ENCODE peak calls at places on chromosomes 5 and 9, in ten cellular contexts. One of them, this sample, is unnamed.

GRCh38 chr9:15244001-15244441 is 63.0 kb downstream of the TTC39B start:
- DNase-seq in stomach: no peak
- DNase-seq in vagina: no peak
- DNase-seq in transverse colon: no peak
- DNase-seq in prostate gland: peak; percentile 8
- DNase-seq in breast epithelium: no peak
- DNase-seq in GM12878: no peak
- DNase-seq in GM23338: no peak
- DNase-seq in HCT116: no peak
- DNase-seq in HepG2: no peak
- DNase-seq in this sample: no peak

GRCh38 chr9:136726631-136727191 is 14.3 kb downstream of the DIPK1B start:
- DNase-seq in stomach: no peak
- DNase-seq in vagina: no peak
- DNase-seq in transverse colon: no peak
- DNase-seq in prostate gland: no peak
- DNase-seq in breast epithelium: no peak
- DNase-seq in GM12878: peak; percentile 21
- DNase-seq in GM23338: no peak
- DNase-seq in HCT116: no peak
- DNase-seq in HepG2: peak; percentile 67
- DNase-seq in this sample: no peak

GRCh38 chr5:65907138-65907537 is 19.2 kb upstream of the ERBIN start:
- DNase-seq in stomach: no peak
- DNase-seq in vagina: no peak
- DNase-seq in transverse colon: no peak
- DNase-seq in prostate gland: no peak
- DNase-seq in breast epithelium: no peak
- DNase-seq in GM12878: no peak
- DNase-seq in GM23338: no peak
- DNase-seq in HCT116: no peak
- DNase-seq in HepG2: no peak
- DNase-seq in this sample: no peak

GRCh38 chr9:104868687-104869404 is 59.1 kb downstream of the ABCA1 start:
- DNase-seq in stomach: peak; percentile 38
- DNase-seq in vagina: peak; percentile 94
- DNase-seq in transverse colon: peak; percentile 46
- DNase-seq in prostate gland: peak; percentile 25
- DNase-seq in breast epithelium: peak; percentile 47
- DNase-seq in GM12878: no peak
- DNase-seq in GM23338: peak; percentile 91
- DNase-seq in HCT116: no peak
- DNase-seq in HepG2: no peak
- DNase-seq in this sample: peak; percentile 83

GRCh38 chr9:108207611-108208051 is 648.2 kb downstream of the ACTL7B start:
- DNase-seq in stomach: no peak
- DNase-seq in vagina: no peak
- DNase-seq in transverse colon: no peak
- DNase-seq in prostate gland: no peak
- DNase-seq in breast epithelium: no peak
- DNase-seq in GM12878: no peak
- DNase-seq in GM23338: no peak
- DNase-seq in HCT116: no peak
- DNase-seq in HepG2: no peak
- DNase-seq in this sample: no peak

GRCh38 chr5:168681556-168682183 is 102.5 kb upstream of the PANK3 start:
- DNase-seq in stomach: no peak
- DNase-seq in vagina: no peak
- DNase-seq in transverse colon: no peak
- DNase-seq in prostate gland: no peak
- DNase-seq in breast epithelium: no peak
- DNase-seq in GM12878: no peak
- DNase-seq in GM23338: no peak
- DNase-seq in HCT116: no peak
- DNase-seq in HepG2: peak; percentile 16
- DNase-seq in this sample: peak; percentile 83

GRCh38 chr5:40841068-40841805 is at the start of gene CARD6:
- DNase-seq in stomach: no peak
- DNase-seq in vagina: peak; percentile 60
- DNase-seq in transverse colon: no peak
- DNase-seq in prostate gland: no peak
- DNase-seq in breast epithelium: no peak
- DNase-seq in GM12878: no peak
- DNase-seq in GM23338: no peak
- DNase-seq in HCT116: no peak
- DNase-seq in HepG2: no peak
- DNase-seq in this sample: no peak

GRCh38 chr5:95842955-95843544 is 20.5 kb upstream of the GLRX start:
- DNase-seq in stomach: peak; percentile 84
- DNase-seq in vagina: peak; percentile 92
- DNase-seq in transverse colon: peak; percentile 70
- DNase-seq in prostate gland: no peak
- DNase-seq in breast epithelium: peak; percentile 68
- DNase-seq in GM12878: no peak
- DNase-seq in GM23338: peak; percentile 21
- DNase-seq in HCT116: no peak
- DNase-seq in HepG2: peak; percentile 88
- DNase-seq in this sample: peak; percentile 92

GRCh38 chr5:123150089-123150488 is 61.0 kb downstream of the PRDM6 start:
- DNase-seq in stomach: no peak
- DNase-seq in vagina: no peak
- DNase-seq in transverse colon: no peak
- DNase-seq in prostate gland: no peak
- DNase-seq in breast epithelium: no peak
- DNase-seq in GM12878: no peak
- DNase-seq in GM23338: no peak
- DNase-seq in HCT116: no peak
- DNase-seq in HepG2: no peak
- DNase-seq in this sample: no peak

GRCh38 chr9:126745574-126746411 is 59.0 kb upstream of the ZBTB43 start:
- DNase-seq in stomach: no peak
- DNase-seq in vagina: no peak
- DNase-seq in transverse colon: no peak
- DNase-seq in prostate gland: no peak
- DNase-seq in breast epithelium: no peak
- DNase-seq in GM12878: no peak
- DNase-seq in GM23338: no peak
- DNase-seq in HCT116: no peak
- DNase-seq in HepG2: no peak
- DNase-seq in this sample: no peak

GRCh38 chr9:77848897-77849296 is 182.7 kb downstream of the GNAQ start:
- DNase-seq in stomach: no peak
- DNase-seq in vagina: peak; percentile 98
- DNase-seq in transverse colon: peak; percentile 36
- DNase-seq in prostate gland: no peak
- DNase-seq in breast epithelium: peak; percentile 85
- DNase-seq in GM12878: no peak
- DNase-seq in GM23338: no peak
- DNase-seq in HCT116: no peak
- DNase-seq in HepG2: no peak
- DNase-seq in this sample: no peak

GRCh38 chr5:113489299-113489698 is 1.0 kb upstream of the MCC start:
- DNase-seq in stomach: no peak
- DNase-seq in vagina: no peak
- DNase-seq in transverse colon: no peak
- DNase-seq in prostate gland: peak; percentile 71
- DNase-seq in breast epithelium: peak; percentile 82
- DNase-seq in GM12878: no peak
- DNase-seq in GM23338: no peak
- DNase-seq in HCT116: peak; percentile 89
- DNase-seq in HepG2: peak; percentile 57
- DNase-seq in this sample: no peak

GRCh38 chr9:136052991-136053756 is 41.9 kb downstream of the NACC2 start:
- DNase-seq in stomach: no peak
- DNase-seq in vagina: peak; percentile 72
- DNase-seq in transverse colon: no peak
- DNase-seq in prostate gland: no peak
- DNase-seq in breast epithelium: no peak
- DNase-seq in GM12878: no peak
- DNase-seq in GM23338: peak; percentile 45
- DNase-seq in HCT116: no peak
- DNase-seq in HepG2: peak; percentile 14
- DNase-seq in this sample: no peak

GRCh38 chr5:9498541-9499497 is 47.1 kb downstream of the SEMA5A start:
- DNase-seq in stomach: no peak
- DNase-seq in vagina: no peak
- DNase-seq in transverse colon: no peak
- DNase-seq in prostate gland: no peak
- DNase-seq in breast epithelium: no peak
- DNase-seq in GM12878: no peak
- DNase-seq in GM23338: peak; percentile 82
- DNase-seq in HCT116: no peak
- DNase-seq in HepG2: peak; percentile 7
- DNase-seq in this sample: no peak

GRCh38 chr5:25963251-25964008 is 1075.0 kb downstream of the CDH9 start:
- DNase-seq in stomach: no peak
- DNase-seq in vagina: no peak
- DNase-seq in transverse colon: no peak
- DNase-seq in prostate gland: no peak
- DNase-seq in breast epithelium: no peak
- DNase-seq in GM12878: no peak
- DNase-seq in GM23338: no peak
- DNase-seq in HCT116: no peak
- DNase-seq in HepG2: no peak
- DNase-seq in this sample: no peak

GRCh38 chr9:124493218-124493617 is 14.0 kb downstream of the NR5A1 start:
- DNase-seq in stomach: no peak
- DNase-seq in vagina: no peak
- DNase-seq in transverse colon: no peak
- DNase-seq in prostate gland: no peak
- DNase-seq in breast epithelium: no peak
- DNase-seq in GM12878: no peak
- DNase-seq in GM23338: no peak
- DNase-seq in HCT116: no peak
- DNase-seq in HepG2: no peak
- DNase-seq in this sample: no peak

DNA sequence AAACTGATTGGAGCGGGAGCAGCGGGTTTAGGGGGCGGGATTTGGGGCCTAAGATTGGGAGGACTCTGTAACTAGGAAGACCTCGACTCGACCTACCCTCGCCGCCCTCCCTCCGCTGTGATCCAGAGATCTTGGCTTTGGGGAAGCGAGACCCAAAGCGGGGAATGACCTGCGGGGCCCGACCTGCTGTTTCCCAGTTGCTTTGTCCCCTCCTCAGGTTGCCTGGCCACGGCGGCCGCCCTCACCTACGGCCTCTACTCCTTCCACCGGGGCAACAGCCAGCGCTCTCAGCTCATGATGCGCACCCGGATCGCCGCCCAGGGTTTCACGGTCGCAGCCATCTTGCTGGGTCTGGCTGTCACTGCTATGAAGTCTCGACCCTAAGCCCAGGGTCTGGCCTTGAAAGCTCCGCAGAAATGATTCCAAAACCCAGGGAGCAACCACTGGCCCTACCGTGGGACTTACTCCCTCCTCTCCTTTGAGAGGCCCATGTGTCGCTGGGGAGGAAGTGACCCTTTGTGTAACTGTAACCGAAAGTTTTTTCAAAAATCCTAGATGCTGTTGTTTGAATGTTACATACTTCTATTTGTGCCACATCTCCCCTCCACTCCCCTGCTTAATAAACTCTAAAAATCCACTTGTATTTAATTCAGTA is 690 bp downstream of the HIGD2A start:
- DNase-seq in stomach: no peak
- DNase-seq in vagina: no peak
- DNase-seq in transverse colon: no peak
- DNase-seq in prostate gland: no peak
- DNase-seq in breast epithelium: no peak
- DNase-seq in GM12878: no peak
- DNase-seq in GM23338: no peak
- DNase-seq in HCT116: no peak
- DNase-seq in HepG2: no peak
- DNase-seq in this sample: peak; percentile 99
- TF ChIP-seq POLR2AphosphoS5 in stomach: peak; percentile 64
- TF ChIP-seq POLR2AphosphoS5 in vagina: peak; percentile 76
- TF ChIP-seq POLR2AphosphoS5 in transverse colon: peak; percentile 95
- TF ChIP-seq POLR2AphosphoS5 in prostate gland: no peak
- TF ChIP-seq POLR2AphosphoS5 in breast epithelium: no peak
- TF ChIP-seq POLR2AphosphoS5 in GM12878: peak; percentile 81
- TF ChIP-seq POLR2AphosphoS5 in GM23338: peak; percentile 78
- TF ChIP-seq POLR2AphosphoS5 in HCT116: peak; percentile 79
- TF ChIP-seq POLR2AphosphoS5 in HepG2: peak; percentile 85
- TF ChIP-seq POLR2AphosphoS5 in this sample: peak; percentile 92

GRCh38 chr9:119836036-119836435 is 466.8 kb upstream of the BRINP1 start:
- DNase-seq in stomach: no peak
- DNase-seq in vagina: no peak
- DNase-seq in transverse colon: no peak
- DNase-seq in prostate gland: no peak
- DNase-seq in breast epithelium: no peak
- DNase-seq in GM12878: no peak
- DNase-seq in GM23338: peak; percentile 1
- DNase-seq in HCT116: no peak
- DNase-seq in HepG2: no peak
- DNase-seq in this sample: no peak
- TF ChIP-seq POLR2AphosphoS5 in stomach: no peak
- TF ChIP-seq POLR2AphosphoS5 in vagina: no peak
- TF ChIP-seq POLR2AphosphoS5 in transverse colon: no peak
- TF ChIP-seq POLR2AphosphoS5 in prostate gland: no peak
- TF ChIP-seq POLR2AphosphoS5 in breast epithelium: no peak
- TF ChIP-seq POLR2AphosphoS5 in GM12878: no peak
- TF ChIP-seq POLR2AphosphoS5 in GM23338: no peak
- TF ChIP-seq POLR2AphosphoS5 in HCT116: no peak
- TF ChIP-seq POLR2AphosphoS5 in HepG2: no peak
- TF ChIP-seq POLR2AphosphoS5 in this sample: no peak

DNA sequence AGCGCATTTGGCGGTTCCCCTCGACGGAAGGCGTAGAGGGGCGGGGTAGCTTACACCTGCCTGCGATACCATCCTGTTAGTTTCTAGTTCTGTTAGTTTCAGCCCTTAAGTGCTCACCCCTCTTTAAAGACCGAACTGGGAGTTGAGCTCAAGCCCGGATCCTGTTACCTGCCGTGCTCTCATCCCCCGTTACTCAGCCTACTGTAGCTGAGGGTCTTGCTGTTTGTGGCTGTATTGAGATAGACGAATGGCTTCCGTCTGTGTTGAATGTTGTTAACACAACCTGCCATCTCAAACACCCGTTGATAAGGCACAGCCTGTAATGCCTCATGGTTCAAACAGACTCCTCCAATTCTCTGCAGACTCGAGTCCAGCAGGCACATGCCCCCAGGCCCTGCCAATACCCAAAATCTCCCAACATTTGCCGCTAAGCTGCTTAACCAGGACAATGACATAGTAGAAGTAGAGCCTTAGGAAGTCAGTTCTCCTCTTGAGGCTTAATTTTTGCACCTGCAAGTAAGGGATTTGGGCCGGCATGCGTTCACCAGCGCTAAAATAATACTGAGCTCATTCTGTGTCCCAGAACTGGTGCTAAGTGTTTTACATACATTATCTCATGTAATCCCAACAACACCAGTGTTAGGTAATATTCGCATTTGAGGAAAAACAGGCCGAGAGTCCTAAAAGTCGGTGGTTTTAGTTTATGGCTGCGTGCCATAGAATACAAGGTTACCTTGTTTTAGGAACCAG is 1.3 kb upstream of the RFX3 start:
- DNase-seq in stomach: no peak
- DNase-seq in vagina: no peak
- DNase-seq in transverse colon: peak; percentile 75
- DNase-seq in prostate gland: peak; percentile 17
- DNase-seq in breast epithelium: peak; percentile 24
- DNase-seq in GM12878: no peak
- DNase-seq in GM23338: peak; percentile 73
- DNase-seq in HCT116: peak; percentile 33
- DNase-seq in HepG2: peak; percentile 28
- DNase-seq in this sample: peak; percentile 77
- TF ChIP-seq POLR2AphosphoS5 in stomach: no peak
- TF ChIP-seq POLR2AphosphoS5 in vagina: no peak
- TF ChIP-seq POLR2AphosphoS5 in transverse colon: no peak
- TF ChIP-seq POLR2AphosphoS5 in prostate gland: no peak
- TF ChIP-seq POLR2AphosphoS5 in breast epithelium: no peak
- TF ChIP-seq POLR2AphosphoS5 in GM12878: peak; percentile 69
- TF ChIP-seq POLR2AphosphoS5 in GM23338: no peak
- TF ChIP-seq POLR2AphosphoS5 in HCT116: peak; percentile 9
- TF ChIP-seq POLR2AphosphoS5 in HepG2: peak; percentile 15
- TF ChIP-seq POLR2AphosphoS5 in this sample: no peak

GRCh38 chr5:39420482-39421145 is 4.2 kb downstream of the DAB2 start:
- DNase-seq in stomach: peak; percentile 29
- DNase-seq in vagina: no peak
- DNase-seq in transverse colon: peak; percentile 41
- DNase-seq in prostate gland: no peak
- DNase-seq in breast epithelium: peak; percentile 46
- DNase-seq in GM12878: no peak
- DNase-seq in GM23338: no peak
- DNase-seq in HCT116: no peak
- DNase-seq in HepG2: no peak
- DNase-seq in this sample: no peak
- TF ChIP-seq POLR2AphosphoS5 in stomach: peak; percentile 51
- TF ChIP-seq POLR2AphosphoS5 in vagina: no peak
- TF ChIP-seq POLR2AphosphoS5 in transverse colon: no peak
- TF ChIP-seq POLR2AphosphoS5 in prostate gland: peak; percentile 6
- TF ChIP-seq POLR2AphosphoS5 in breast epithelium: peak; percentile 45
- TF ChIP-seq POLR2AphosphoS5 in GM12878: no peak
- TF ChIP-seq POLR2AphosphoS5 in GM23338: no peak
- TF ChIP-seq POLR2AphosphoS5 in HCT116: no peak
- TF ChIP-seq POLR2AphosphoS5 in HepG2: no peak
- TF ChIP-seq POLR2AphosphoS5 in this sample: no peak

This sample was measured in spleen.